ENCODE peak calls at places on chromosomes 11 and 22, in ten cellular contexts. X, R, P, U, Y, Q, Z, J, S and O are unnamed samples.
A peak's percentile ranks its signal among the peaks of the same experiment; 100 is the strongest.

GRCh38 chr11:33735426-33736147 is 636 bp downstream of the CD59 start:
- DNase-seq in X (peak; percentile 25), R (no peak), P (no peak), U (no peak), Y (peak; percentile 33), Q (peak; percentile 81), Z (peak; percentile 52), J (no peak), S (no peak), O (peak; percentile 58)

GRCh38 chr11:45045692-45046471 is 95.2 kb upstream of the TP53I11 start:
- DNase-seq in X (peak; percentile 19), R (no peak), P (peak; percentile 71), U (peak; percentile 8), Y (peak; percentile 13), Q (no peak), Z (peak; percentile 85), J (no peak), S (peak; percentile 50), O (peak; percentile 10)

GRCh38 chr11:28146123-28146751 is 38.0 kb downstream of the METTL15 start:
- DNase-seq in X (no peak), R (no peak), P (peak; percentile 79), U (no peak), Y (peak; percentile 92), Q (no peak), Z (peak; percentile 80), J (peak; percentile 57), S (no peak), O (no peak)

GRCh38 chr11:116857936-116858335 is 20.5 kb upstream of the APOA1 start:
- DNase-seq in X (no peak), R (no peak), P (no peak), U (no peak), Y (no peak), Q (no peak), Z (no peak), J (no peak), S (no peak), O (no peak)

GRCh38 chr11:3855808-3856491 is 486 bp downstream of the STIM1 start:
- DNase-seq in X (peak; percentile 57), R (peak; percentile 14), P (no peak), U (no peak), Y (no peak), Q (peak; percentile 81), Z (peak; percentile 54), J (no peak), S (no peak), O (peak; percentile 61)

GRCh38 chr11:79744941-79745340 is 304.1 kb upstream of the TENM4 start:
- DNase-seq in X (no peak), R (no peak), P (no peak), U (no peak), Y (no peak), Q (no peak), Z (no peak), J (no peak), S (no peak), O (no peak)

GRCh38 chr11:47288066-47288465 is 18.1 kb downstream of the MADD start:
- DNase-seq in X (no peak), R (no peak), P (no peak), U (no peak), Y (no peak), Q (no peak), Z (no peak), J (no peak), S (no peak), O (no peak)

GRCh38 chr11:123357990-123358827 is 71.9 kb upstream of the GRAMD1B start:
- DNase-seq in X (peak; percentile 46), R (peak; percentile 14), P (peak; percentile 5), U (no peak), Y (peak; percentile 16), Q (peak; percentile 67), Z (peak; percentile 67), J (no peak), S (no peak), O (peak; percentile 53)

GRCh38 chr11:72703281-72704008 is 29.2 kb upstream of the PDE2A start:
- DNase-seq in X (peak; percentile 74), R (no peak), P (peak; percentile 94), U (no peak), Y (peak; percentile 58), Q (no peak), Z (peak; percentile 97), J (peak; percentile 42), S (peak; percentile 74), O (no peak)

GRCh38 chr11:94544832-94545640 is 1.3 kb downstream of the FUT4 start:
- DNase-seq in X (peak; percentile 68), R (peak; percentile 18), P (no peak), U (no peak), Y (no peak), Q (peak; percentile 62), Z (peak; percentile 44), J (no peak), S (no peak), O (peak; percentile 11)

GRCh38 chr11:86737752-86738151 is 62.6 kb upstream of the PRSS23 start:
- DNase-seq in X (no peak), R (no peak), P (peak; percentile 93), U (no peak), Y (no peak), Q (no peak), Z (peak; percentile 40), J (no peak), S (no peak), O (no peak)

GRCh38 chr11:120863359-120863758 is 160.5 kb upstream of the TBCEL start:
- DNase-seq in X (no peak), R (no peak), P (no peak), U (no peak), Y (no peak), Q (no peak), Z (peak; percentile 12), J (no peak), S (no peak), O (no peak)

GRCh38 chr11:93766504-93766903 is 17.6 kb upstream of the MED17 start:
- DNase-seq in X (no peak), R (no peak), P (peak; percentile 5), U (no peak), Y (no peak), Q (no peak), Z (no peak), J (no peak), S (no peak), O (no peak)

GRCh38 chr22:41619979-41620645 is 731 bp downstream of the DESI1 start:
- DNase-seq in X (peak; percentile 62), R (peak; percentile 24), P (no peak), U (no peak), Y (no peak), Q (peak; percentile 82), Z (peak; percentile 27), J (no peak), S (no peak), O (peak; percentile 65)

GRCh38 chr11:62574363-62575057 is 819 bp upstream of the EEF1G start:
- DNase-seq in X (no peak), R (no peak), P (peak; percentile 42), U (no peak), Y (no peak), Q (no peak), Z (peak; percentile 53), J (no peak), S (no peak), O (peak; percentile 45)

GRCh38 chr22:44316393-44317162 is 3.8 kb upstream of the SHISAL1 start:
- DNase-seq in X (no peak), R (no peak), P (no peak), U (no peak), Y (no peak), Q (no peak), Z (no peak), J (no peak), S (no peak), O (no peak)

GRCh38 chr11:76629853-76630599 is 40.5 kb downstream of the LRRC32 start:
- DNase-seq in X (peak; percentile 71), R (no peak), P (peak; percentile 84), U (peak; percentile 80), Y (no peak), Q (no peak), Z (peak; percentile 33), J (no peak), S (peak; percentile 41), O (peak; percentile 50)

GRCh38 chr22:35498026-35498425 is 42.6 kb upstream of the RASD2 start:
- DNase-seq in X (peak; percentile 19), R (no peak), P (peak; percentile 36), U (no peak), Y (no peak), Q (no peak), Z (no peak), J (no peak), S (no peak), O (no peak)

GRCh38 chr11:61302550-61302949 is 7.4 kb upstream of the VWCE start:
- DNase-seq in X (no peak), R (no peak), P (no peak), U (no peak), Y (no peak), Q (no peak), Z (no peak), J (no peak), S (no peak), O (no peak)

GRCh38 chr11:115845872-115846271 is 341.7 kb upstream of the CADM1 start:
- DNase-seq in X (no peak), R (no peak), P (no peak), U (no peak), Y (no peak), Q (no peak), Z (no peak), J (no peak), S (no peak), O (no peak)

GRCh38 chr11:47672283-47672730 is 29.9 kb upstream of the MTCH2 start:
- DNase-seq in X (no peak), R (no peak), P (no peak), U (no peak), Y (no peak), Q (peak; percentile 2), Z (no peak), J (no peak), S (no peak), O (no peak)

GRCh38 chr11:134407321-134407828 is 4.7 kb downstream of the B3GAT1 start:
- DNase-seq in X (no peak), R (no peak), P (no peak), U (no peak), Y (no peak), Q (no peak), Z (no peak), J (no peak), S (no peak), O (no peak)

GRCh38 chr11:39910087-39910486 is 1549.4 kb downstream of the LRRC4C start:
- DNase-seq in X (no peak), R (no peak), P (no peak), U (no peak), Y (no peak), Q (no peak), Z (no peak), J (no peak), S (no peak), O (no peak)

GRCh38 chr11:62726156-62727006 is 876 bp downstream of the HNRNPUL2 start:
- DNase-seq in X (peak; percentile 36), R (no peak), P (no peak), U (no peak), Y (no peak), Q (no peak), Z (no peak), J (no peak), S (no peak), O (no peak)

GRCh38 chr11:119025099-119025473 is 5.6 kb downstream of the SLC37A4 start:
- DNase-seq in X (no peak), R (no peak), P (no peak), U (no peak), Y (no peak), Q (no peak), Z (no peak), J (no peak), S (no peak), O (no peak)

GRCh38 chr11:128251140-128251539 is 336.2 kb downstream of the ETS1 start:
- DNase-seq in X (no peak), R (no peak), P (peak; percentile 57), U (no peak), Y (peak; percentile 17), Q (no peak), Z (peak; percentile 48), J (peak; percentile 3), S (no peak), O (no peak)

GRCh38 chr11:76885390-76886097 is 24.8 kb downstream of the ACER3 start:
- DNase-seq in X (no peak), R (no peak), P (peak; percentile 77), U (peak; percentile 38), Y (peak; percentile 67), Q (no peak), Z (no peak), J (no peak), S (no peak), O (peak; percentile 15)

GRCh38 chr11:128324051-128324481 is 263.3 kb downstream of the ETS1 start:
- DNase-seq in X (no peak), R (no peak), P (no peak), U (no peak), Y (no peak), Q (peak; percentile 76), Z (no peak), J (no peak), S (no peak), O (peak; percentile 76)